ENCODE peak calls at places on chromosome 7, in nine cellular contexts. O is SJCRH30; U is cardiac septum; V is stimulated activated CD4-positive, alpha-beta T cell treated with anti-CD3 and anti-CD28 coated beads, Interleukin-4, amount 100 ng/mL, for 48 hours; S is NCI-H2107; A is WTC11; C is CD8-positive, alpha-beta T cell; W is glutamatergic neuron; D is progenitor cell of endocrine pancreas. I is an unnamed sample.

GRCh38 chr7:127231415-127231814 is 21.3 kb downstream of the GRM8 start:
- DNase-seq in O (peak; percentile 17), U (no peak), V (no peak), S (no peak), A (no peak), C (no peak), W (no peak), D (no peak), I (no peak)

GRCh38 chr7:50682079-50682478 is 100.6 kb downstream of the GRB10 start:
- DNase-seq in O (no peak), U (no peak), V (no peak), S (no peak), A (no peak), C (no peak), W (no peak), D (no peak), I (no peak)

GRCh38 chr7:19958309-19958896 is 185.0 kb upstream of the TMEM196 start:
- DNase-seq in O (no peak), U (no peak), V (no peak), S (no peak), A (no peak), C (no peak), W (no peak), D (no peak), I (peak; percentile 77)

GRCh38 chr7:39969431-39969830 is 19.4 kb downstream of the CDK13 start:
- DNase-seq in O (no peak), U (no peak), V (no peak), S (no peak), A (no peak), C (no peak), W (no peak), D (no peak), I (no peak)

GRCh38 chr7:92773808-92774207 is 62.6 kb downstream of the CDK6 start:
- DNase-seq in O (no peak), U (no peak), V (no peak), S (no peak), A (no peak), C (no peak), W (no peak), D (no peak), I (no peak)

GRCh38 chr7:112995091-112995824 is 91.4 kb downstream of the GPR85 start:
- DNase-seq in O (peak; percentile 28), U (no peak), V (no peak), S (no peak), A (no peak), C (no peak), W (no peak), D (no peak), I (no peak)

GRCh38 chr7:159008055-159008405 is 136.6 kb downstream of the VIPR2 start:
- DNase-seq in O (peak; percentile 91), U (no peak), V (no peak), S (no peak), A (no peak), C (no peak), W (no peak), D (no peak), I (no peak)

GRCh38 chr7:82985144-82985802 is 177.4 kb downstream of the PCLO start:
- DNase-seq in O (no peak), U (no peak), V (no peak), S (no peak), A (no peak), C (no peak), W (no peak), D (no peak), I (no peak)

GRCh38 chr7:121305109-121305508 is 23.7 kb upstream of the WNT16 start:
- DNase-seq in O (no peak), U (no peak), V (no peak), S (no peak), A (no peak), C (no peak), W (no peak), D (no peak), I (no peak)

GRCh38 chr7:70456729-70457128 is 675.2 kb upstream of the GALNT17 start:
- DNase-seq in O (no peak), U (no peak), V (no peak), S (no peak), A (no peak), C (no peak), W (no peak), D (no peak), I (no peak)

GRCh38 chr7:26794541-26794940 is 69.8 kb downstream of the SKAP2 start:
- DNase-seq in O (no peak), U (no peak), V (no peak), S (no peak), A (no peak), C (no peak), W (no peak), D (no peak), I (no peak)

GRCh38 chr7:17773289-17773626 is 167.0 kb downstream of the SNX13 start:
- DNase-seq in O (no peak), U (no peak), V (no peak), S (no peak), A (no peak), C (no peak), W (no peak), D (no peak), I (peak; percentile 91)

GRCh38 chr7:43856316-43856715 is 13.0 kb downstream of the MRPS24 start:
- DNase-seq in O (no peak), U (no peak), V (no peak), S (no peak), A (no peak), C (no peak), W (no peak), D (no peak), I (no peak)

GRCh38 chr7:84328571-84328970 is 134.0 kb upstream of the SEMA3A start:
- DNase-seq in O (no peak), U (no peak), V (no peak), S (no peak), A (no peak), C (no peak), W (no peak), D (no peak), I (no peak)

GRCh38 chr7:45589915-45590678 is 15.9 kb downstream of the ADCY1 start:
- DNase-seq in O (no peak), U (peak; percentile 47), V (no peak), S (no peak), A (no peak), C (no peak), W (no peak), D (no peak), I (no peak)

GRCh38 chr7:66413379-66414114 is 208.4 kb downstream of the TPST1 start:
- DNase-seq in O (no peak), U (peak; percentile 92), V (peak; percentile 81), S (peak; percentile 92), A (peak; percentile 97), C (peak; percentile 62), W (peak; percentile 93), D (peak; percentile 86), I (peak; percentile 75)

GRCh38 chr7:152144557-152145245 is 119.2 kb downstream of the GALNT11 start:
- DNase-seq in O (no peak), U (no peak), V (no peak), S (no peak), A (no peak), C (no peak), W (no peak), D (no peak), I (no peak)

GRCh38 chr7:44944821-44945220 is 34.0 kb downstream of the MYO1G start:
- DNase-seq in O (no peak), U (no peak), V (no peak), S (no peak), A (no peak), C (no peak), W (no peak), D (no peak), I (no peak)

GRCh38 chr7:140611641-140612040 is 29.0 kb downstream of the DENND2A start:
- DNase-seq in O (no peak), U (no peak), V (no peak), S (no peak), A (no peak), C (no peak), W (no peak), D (no peak), I (no peak)